ENCODE peak calls at places on chromosomes 16 and 17, in nine cellular contexts. One of them, this sample, is unnamed.
A peak's percentile ranks its signal among the peaks of the same experiment; 100 is the strongest.

GRCh38 chr16:30041841-30042240 is 10.8 kb upstream of the TLCD3B start:
- DNase-seq in heart left ventricle: no peak
- DNase-seq in stomach: no peak
- DNase-seq in endodermal cell: no peak
- DNase-seq in suprapubic skin: no peak
- DNase-seq in transverse colon: no peak
- DNase-seq in neural progenitor cell: no peak
- DNase-seq in H1: no peak
- DNase-seq in A549: no peak
- DNase-seq in this sample: no peak

GRCh38 chr16:67395458-67396158 is 2.3 kb upstream of the TPPP3 start:
- DNase-seq in heart left ventricle: no peak
- DNase-seq in transverse colon: no peak
- DNase-seq in H1: no peak
- DNase-seq in stomach: no peak
- DNase-seq in neural progenitor cell: peak; percentile 67
- DNase-seq in endodermal cell: no peak
- DNase-seq in A549: no peak
- DNase-seq in suprapubic skin: no peak
- DNase-seq in this sample: no peak

GRCh38 chr17:63998050-63998720 is at the start of gene PRR29:
- DNase-seq in endodermal cell: peak; percentile 97
- DNase-seq in transverse colon: peak; percentile 63
- DNase-seq in suprapubic skin: peak; percentile 81
- DNase-seq in A549: peak; percentile 71
- DNase-seq in heart left ventricle: peak; percentile 89
- DNase-seq in stomach: peak; percentile 74
- DNase-seq in H1: no peak
- DNase-seq in neural progenitor cell: peak; percentile 96
- DNase-seq in this sample: no peak

GRCh38 chr17:44084921-44085320 is 14.4 kb downstream of the G6PC3 start:
- DNase-seq in transverse colon: no peak
- DNase-seq in H1: no peak
- DNase-seq in endodermal cell: no peak
- DNase-seq in A549: no peak
- DNase-seq in stomach: no peak
- DNase-seq in heart left ventricle: no peak
- DNase-seq in suprapubic skin: no peak
- DNase-seq in neural progenitor cell: peak; percentile 41
- DNase-seq in this sample: no peak

GRCh38 chr16:86244188-86244587 is 266.1 kb upstream of the FOXF1 start:
- DNase-seq in transverse colon: no peak
- DNase-seq in heart left ventricle: no peak
- DNase-seq in neural progenitor cell: no peak
- DNase-seq in A549: no peak
- DNase-seq in suprapubic skin: no peak
- DNase-seq in H1: no peak
- DNase-seq in stomach: no peak
- DNase-seq in endodermal cell: no peak
- DNase-seq in this sample: no peak

GRCh38 chr17:77257169-77257568 is 116.4 kb downstream of the SEC14L1 start:
- DNase-seq in heart left ventricle: no peak
- DNase-seq in stomach: no peak
- DNase-seq in transverse colon: no peak
- DNase-seq in A549: no peak
- DNase-seq in endodermal cell: no peak
- DNase-seq in neural progenitor cell: no peak
- DNase-seq in H1: no peak
- DNase-seq in suprapubic skin: no peak
- DNase-seq in this sample: no peak

GRCh38 chr17:49817993-49818392 is 29.5 kb downstream of the KAT7 start:
- DNase-seq in suprapubic skin: no peak
- DNase-seq in transverse colon: no peak
- DNase-seq in endodermal cell: no peak
- DNase-seq in stomach: no peak
- DNase-seq in A549: no peak
- DNase-seq in heart left ventricle: no peak
- DNase-seq in neural progenitor cell: no peak
- DNase-seq in H1: no peak
- DNase-seq in this sample: no peak

GRCh38 chr16:1920727-1921155 is 2.5 kb upstream of the HS3ST6 start:
- DNase-seq in transverse colon: peak; percentile 61
- DNase-seq in A549: peak; percentile 53
- DNase-seq in H1: no peak
- DNase-seq in endodermal cell: peak; percentile 90
- DNase-seq in suprapubic skin: no peak
- DNase-seq in neural progenitor cell: peak; percentile 93
- DNase-seq in stomach: peak; percentile 64
- DNase-seq in heart left ventricle: no peak
- DNase-seq in this sample: no peak

GRCh38 chr16:69890114-69890890 is 60.8 kb upstream of the CLEC18A start:
- DNase-seq in neural progenitor cell: peak; percentile 64
- DNase-seq in transverse colon: peak; percentile 68
- DNase-seq in heart left ventricle: peak; percentile 68
- DNase-seq in stomach: peak; percentile 65
- DNase-seq in A549: no peak
- DNase-seq in suprapubic skin: peak; percentile 82
- DNase-seq in H1: no peak
- DNase-seq in endodermal cell: peak; percentile 77
- DNase-seq in this sample: peak; percentile 19

GRCh38 chr17:58960068-58960467 is 146.6 kb downstream of the TRIM37 start:
- DNase-seq in stomach: no peak
- DNase-seq in A549: peak; percentile 61
- DNase-seq in endodermal cell: no peak
- DNase-seq in transverse colon: no peak
- DNase-seq in neural progenitor cell: no peak
- DNase-seq in H1: no peak
- DNase-seq in suprapubic skin: no peak
- DNase-seq in heart left ventricle: no peak
- DNase-seq in this sample: no peak

GRCh38 chr17:73802871-73803270 is 158.6 kb upstream of the SDK2 start:
- DNase-seq in transverse colon: no peak
- DNase-seq in H1: no peak
- DNase-seq in endodermal cell: no peak
- DNase-seq in neural progenitor cell: no peak
- DNase-seq in heart left ventricle: no peak
- DNase-seq in suprapubic skin: no peak
- DNase-seq in A549: no peak
- DNase-seq in stomach: no peak
- DNase-seq in this sample: no peak

GRCh38 chr16:70252355-70252988 is 732 bp upstream of the EXOSC6 start:
- DNase-seq in heart left ventricle: no peak
- DNase-seq in endodermal cell: peak; percentile 90
- DNase-seq in H1: no peak
- DNase-seq in A549: peak; percentile 54
- DNase-seq in transverse colon: no peak
- DNase-seq in neural progenitor cell: peak; percentile 63
- DNase-seq in suprapubic skin: no peak
- DNase-seq in stomach: no peak
- DNase-seq in this sample: no peak

GRCh38 chr16:66342294-66342900 is 24.1 kb upstream of the CDH5 start:
- DNase-seq in stomach: no peak
- DNase-seq in suprapubic skin: no peak
- DNase-seq in neural progenitor cell: peak; percentile 79
- DNase-seq in A549: peak; percentile 43
- DNase-seq in H1: peak; percentile 39
- DNase-seq in transverse colon: no peak
- DNase-seq in endodermal cell: peak; percentile 89
- DNase-seq in heart left ventricle: no peak
- DNase-seq in this sample: no peak

GRCh38 chr17:34067009-34067408 is 188.1 kb upstream of the CCL2 start:
- DNase-seq in suprapubic skin: no peak
- DNase-seq in endodermal cell: no peak
- DNase-seq in H1: no peak
- DNase-seq in neural progenitor cell: no peak
- DNase-seq in A549: no peak
- DNase-seq in stomach: no peak
- DNase-seq in transverse colon: no peak
- DNase-seq in heart left ventricle: no peak
- DNase-seq in this sample: no peak

GRCh38 chr16:80527297-80527696 is 13.5 kb upstream of the DYNLRB2 start:
- DNase-seq in suprapubic skin: no peak
- DNase-seq in H1: no peak
- DNase-seq in neural progenitor cell: peak; percentile 67
- DNase-seq in transverse colon: peak; percentile 12
- DNase-seq in A549: peak; percentile 37
- DNase-seq in heart left ventricle: no peak
- DNase-seq in stomach: no peak
- DNase-seq in endodermal cell: peak; percentile 85
- DNase-seq in this sample: no peak

GRCh38 chr16:49834496-49835009 is 21.4 kb downstream of the ZNF423 start:
- DNase-seq in transverse colon: peak; percentile 25
- DNase-seq in A549: no peak
- DNase-seq in stomach: no peak
- DNase-seq in neural progenitor cell: peak; percentile 72
- DNase-seq in endodermal cell: peak; percentile 72
- DNase-seq in H1: no peak
- DNase-seq in heart left ventricle: peak; percentile 82
- DNase-seq in suprapubic skin: no peak
- DNase-seq in this sample: peak; percentile 88

GRCh38 chr16:354971-355441 is 2.5 kb upstream of the AXIN1 start:
- DNase-seq in neural progenitor cell: no peak
- DNase-seq in stomach: no peak
- DNase-seq in A549: no peak
- DNase-seq in transverse colon: no peak
- DNase-seq in heart left ventricle: no peak
- DNase-seq in H1: no peak
- DNase-seq in suprapubic skin: no peak
- DNase-seq in endodermal cell: no peak
- DNase-seq in this sample: no peak

GRCh38 chr16:83996481-83997252 is 28.6 kb downstream of the NECAB2 start:
- DNase-seq in heart left ventricle: no peak
- DNase-seq in A549: no peak
- DNase-seq in endodermal cell: no peak
- DNase-seq in stomach: no peak
- DNase-seq in suprapubic skin: no peak
- DNase-seq in neural progenitor cell: no peak
- DNase-seq in transverse colon: no peak
- DNase-seq in H1: no peak
- DNase-seq in this sample: no peak

GRCh38 chr16:57802635-57803412 is 533 bp upstream of the KIFC3 start:
- DNase-seq in stomach: peak; percentile 37
- DNase-seq in heart left ventricle: peak; percentile 69
- DNase-seq in H1: no peak
- DNase-seq in suprapubic skin: no peak
- DNase-seq in A549: peak; percentile 86
- DNase-seq in transverse colon: no peak
- DNase-seq in neural progenitor cell: peak; percentile 46
- DNase-seq in endodermal cell: peak; percentile 85
- DNase-seq in this sample: no peak
- H3K4me3 ChIP-seq in stomach: peak overlapping the region; percentile 62
- H3K4me3 ChIP-seq in heart left ventricle: peak overlapping the region; percentile 64
- H3K4me3 ChIP-seq in H1: peak overlapping the region; percentile 58
- H3K4me3 ChIP-seq in suprapubic skin: peak overlapping the region; percentile 64
- H3K4me3 ChIP-seq in A549: peak overlapping the region; percentile 53
- H3K4me3 ChIP-seq in transverse colon: no peak overlapping the region
- H3K4me3 ChIP-seq in neural progenitor cell: peak overlapping the region; percentile 71
- H3K4me3 ChIP-seq in endodermal cell: peak overlapping the region; percentile 76
- H3K4me3 ChIP-seq in this sample: peak overlapping the region; percentile 27

DNA sequence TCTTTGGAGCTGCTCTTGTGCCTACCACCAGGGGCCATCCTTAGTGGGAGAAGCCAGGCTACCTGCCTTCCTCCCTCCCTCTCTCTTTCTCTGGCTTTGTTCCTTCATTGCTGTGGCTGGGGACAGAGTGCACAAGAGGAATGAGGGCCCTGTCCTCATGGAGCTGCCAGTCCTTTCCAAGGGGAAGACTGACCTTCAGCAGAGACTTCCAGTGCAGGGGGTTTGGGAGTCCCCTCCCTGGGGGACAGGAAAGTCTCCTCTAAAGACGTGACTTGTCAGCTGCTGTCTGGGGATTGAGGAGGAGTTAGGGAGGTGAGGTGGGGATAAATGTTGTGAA is 108.1 kb downstream of the CMIP start:
- DNase-seq in neural progenitor cell: no peak
- DNase-seq in H1: no peak
- DNase-seq in suprapubic skin: no peak
- DNase-seq in endodermal cell: no peak
- DNase-seq in heart left ventricle: no peak
- DNase-seq in stomach: no peak
- DNase-seq in A549: no peak
- DNase-seq in transverse colon: no peak
- DNase-seq in this sample: no peak
- H3K27ac ChIP-seq in neural progenitor cell: no peak overlapping the region
- H3K27ac ChIP-seq in H1: no peak overlapping the region
- H3K27ac ChIP-seq in suprapubic skin: peak overlapping the region; percentile 64
- H3K27ac ChIP-seq in endodermal cell: no peak overlapping the region
- H3K27ac ChIP-seq in heart left ventricle: no peak overlapping the region
- H3K27ac ChIP-seq in stomach: peak overlapping the region; percentile 76
- H3K27ac ChIP-seq in A549: peak overlapping the region; percentile 86
- H3K27ac ChIP-seq in transverse colon: peak overlapping the region; percentile 6
- H3K27ac ChIP-seq in this sample: no peak overlapping the region

GRCh38 chr16:88289549-88290344 is 93.0 kb upstream of the ZNF469 start:
- DNase-seq in neural progenitor cell: no peak
- DNase-seq in A549: no peak
- DNase-seq in suprapubic skin: no peak
- DNase-seq in endodermal cell: no peak
- DNase-seq in stomach: no peak
- DNase-seq in transverse colon: no peak
- DNase-seq in H1: no peak
- DNase-seq in heart left ventricle: no peak
- DNase-seq in this sample: no peak

GRCh38 chr16:88287219-88287618 is 95.5 kb upstream of the ZNF469 start:
- DNase-seq in endodermal cell: peak; percentile 68
- DNase-seq in neural progenitor cell: no peak
- DNase-seq in heart left ventricle: no peak
- DNase-seq in stomach: no peak
- DNase-seq in suprapubic skin: no peak
- DNase-seq in A549: peak; percentile 68
- DNase-seq in transverse colon: no peak
- DNase-seq in H1: no peak
- DNase-seq in this sample: no peak

GRCh38 chr16:88289001-88289400 is 93.8 kb upstream of the ZNF469 start:
- DNase-seq in H1: no peak
- DNase-seq in heart left ventricle: no peak
- DNase-seq in endodermal cell: no peak
- DNase-seq in transverse colon: no peak
- DNase-seq in neural progenitor cell: no peak
- DNase-seq in A549: no peak
- DNase-seq in stomach: no peak
- DNase-seq in suprapubic skin: no peak
- DNase-seq in this sample: no peak

GRCh38 chr16:88286301-88286923 is 96.3 kb upstream of the ZNF469 start:
- DNase-seq in A549: no peak
- DNase-seq in suprapubic skin: no peak
- DNase-seq in H1: no peak
- DNase-seq in endodermal cell: no peak
- DNase-seq in transverse colon: no peak
- DNase-seq in heart left ventricle: peak; percentile 53
- DNase-seq in neural progenitor cell: no peak
- DNase-seq in stomach: no peak
- DNase-seq in this sample: no peak

GRCh38 chr16:88288303-88288702 is 94.5 kb upstream of the ZNF469 start:
- DNase-seq in H1: no peak
- DNase-seq in heart left ventricle: no peak
- DNase-seq in endodermal cell: no peak
- DNase-seq in A549: no peak
- DNase-seq in suprapubic skin: no peak
- DNase-seq in transverse colon: no peak
- DNase-seq in neural progenitor cell: no peak
- DNase-seq in stomach: no peak
- DNase-seq in this sample: no peak
- H3K9me3 ChIP-seq in H1: peaks cover 58% of the 10 kb centered on the region
- H3K9me3 ChIP-seq in heart left ventricle: no peaks in the 10 kb centered on the region
- H3K9me3 ChIP-seq in endodermal cell: peaks cover 29% of the 10 kb centered on the region
- H3K9me3 ChIP-seq in A549: peaks cover 67% of the 10 kb centered on the region
- H3K9me3 ChIP-seq in suprapubic skin: peaks cover 5% of the 10 kb centered on the region
- H3K9me3 ChIP-seq in transverse colon: no peaks in the 10 kb centered on the region
- H3K9me3 ChIP-seq in neural progenitor cell: peaks cover 4% of the 10 kb centered on the region
- H3K9me3 ChIP-seq in stomach: peaks cover 28% of the 10 kb centered on the region
- H3K9me3 ChIP-seq in this sample: peaks cover 12% of the 10 kb centered on the region

GRCh38 chr16:48395375-48395774 is 10.2 kb upstream of the SIAH1 start:
- DNase-seq in A549: no peak
- DNase-seq in suprapubic skin: no peak
- DNase-seq in transverse colon: no peak
- DNase-seq in stomach: no peak
- DNase-seq in H1: no peak
- DNase-seq in heart left ventricle: no peak
- DNase-seq in endodermal cell: no peak
- DNase-seq in neural progenitor cell: no peak
- DNase-seq in this sample: no peak
- H3K4me3 ChIP-seq in A549: no peak overlapping the region
- H3K4me3 ChIP-seq in suprapubic skin: no peak overlapping the region
- H3K4me3 ChIP-seq in transverse colon: no peak overlapping the region
- H3K4me3 ChIP-seq in stomach: no peak overlapping the region
- H3K4me3 ChIP-seq in H1: no peak overlapping the region
- H3K4me3 ChIP-seq in heart left ventricle: no peak overlapping the region
- H3K4me3 ChIP-seq in endodermal cell: no peak overlapping the region
- H3K4me3 ChIP-seq in neural progenitor cell: no peak overlapping the region
- H3K4me3 ChIP-seq in this sample: no peak overlapping the region